ENCODE peak calls at places on chromosome 10, in seven cellular contexts. G is heart right ventricle; Q is naive thymus-derived CD4-positive, alpha-beta T cell; Z is neuronal stem cell; W is prostate gland; L is psoas muscle; T is stomach. C is an unnamed sample. For H3K4me1, the result is how much of the 10 kb centered on the place peaks cover.

GRCh38 chr10:78838141-78838540 is 230.6 kb upstream of the ZMIZ1 start:
- DNase-seq in T (no peak), W (no peak), Q (no peak), G (no peak), Z (no peak), L (no peak), C (no peak)

GRCh38 chr10:48589266-48589665 is 15.6 kb downstream of the ARHGAP22 start:
- DNase-seq in T (no peak), W (no peak), G (peak), Z (no peak), Q (no peak), L (no peak), C (no peak)

GRCh38 chr10:454860-455259 is 234.6 kb downstream of the DIP2C start:
- DNase-seq in Q (no peak), Z (no peak), G (no peak), W (peak), L (peak), T (peak), C (no peak)

GRCh38 chr10:95389982-95390381 is 99.2 kb upstream of the PDLIM1 start:
- DNase-seq in G (no peak), W (no peak), L (no peak), Q (no peak), T (no peak), Z (no peak), C (no peak)

GRCh38 chr10:108410231-108410630 is 1245.7 kb upstream of the SORCS1 start:
- DNase-seq in Q (no peak), G (no peak), T (no peak), L (no peak), W (no peak), Z (no peak), C (no peak)

GRCh38 chr10:128050937-128051336 is 75.3 kb downstream of the MKI67 start:
- DNase-seq in W (no peak), Z (no peak), T (no peak), G (no peak), L (no peak), Q (no peak), C (no peak)

GRCh38 chr10:29980084-29980483 is 79.3 kb downstream of the JCAD start:
- DNase-seq in G (peak), Q (no peak), Z (no peak), L (no peak), T (peak), W (no peak), C (no peak)

GRCh38 chr10:22268503-22268902 is 47.7 kb upstream of the COMMD3 start:
- DNase-seq in T (no peak), L (no peak), Q (no peak), Z (no peak), W (no peak), G (no peak), C (no peak)

GRCh38 chr10:6201511-6201975 is 1.2 kb upstream of the PFKFB3 start:
- DNase-seq in G (peak), T (peak), L (peak), Z (peak), Q (peak), W (peak), C (peak)

GRCh38 chr10:370222-370825 is 235.1 kb downstream of the ZMYND11 start:
- DNase-seq in Q (no peak), T (no peak), Z (no peak), G (no peak), L (no peak), W (no peak), C (no peak)

GRCh38 chr10:15381420-15381819 is 10.3 kb upstream of the FAM171A1 start:
- DNase-seq in T (no peak), W (no peak), Q (no peak), Z (no peak), L (no peak), G (no peak), C (no peak)

GRCh38 chr10:130766716-130767115 is 544.8 kb downstream of the TCERG1L start:
- DNase-seq in G (no peak), T (no peak), L (no peak), W (no peak), Q (no peak), Z (no peak), C (no peak)

GRCh38 chr10:17847586-17848296 is 38.6 kb downstream of the MRC1 start:
- DNase-seq in Q (no peak), T (no peak), W (no peak), Z (peak), G (no peak), L (no peak), C (no peak)

GRCh38 chr10:96960872-96961271 is 128.8 kb downstream of the LCOR start:
- DNase-seq in W (no peak), G (no peak), L (no peak), Z (no peak), Q (no peak), T (no peak), C (no peak)

GRCh38 chr10:123936426-123936825 is 44.8 kb upstream of the CPXM2 start:
- DNase-seq in Q (no peak), G (no peak), W (no peak), L (no peak), Z (no peak), T (no peak), C (no peak)

GRCh38 chr10:51422311-51423120 is 276.9 kb downstream of the CSTF2T start:
- DNase-seq in W (peak), Q (no peak), Z (no peak), T (peak), L (no peak), G (peak), C (no peak)

GRCh38 chr10:20485554-20485953 is 411.6 kb downstream of the NEBL start:
- DNase-seq in T (no peak), W (no peak), Z (no peak), Q (no peak), G (no peak), L (no peak), C (no peak)

GRCh38 chr10:43252785-43253341 is 14.0 kb downstream of the RASGEF1A start:
- DNase-seq in G (peak), L (peak), Z (no peak), Q (no peak), W (no peak), T (no peak), C (peak)

GRCh38 chr10:37816290-37816689 is 41.1 kb downstream of the ZNF248 start:
- DNase-seq in T (no peak), L (no peak), Q (no peak), G (no peak), Z (no peak), W (no peak), C (no peak)

GRCh38 chr10:7291487-7292113 is 119.2 kb downstream of the SFMBT2 start:
- DNase-seq in L (no peak), Z (no peak), Q (no peak), W (no peak), T (no peak), G (no peak), C (no peak)

GRCh38 chr10:70602665-70603438 is at the start of gene PRF1:
- DNase-seq in W (no peak), Z (no peak), G (no peak), T (peak), L (peak), Q (peak), C (peak)

GRCh38 chr10:43939389-43939938 is 290.8 kb upstream of the ZNF32 start:
- DNase-seq in W (no peak), T (no peak), L (no peak), G (no peak), Q (no peak), Z (no peak), C (no peak)

GRCh38 chr10:70578371-70578947 is 24.1 kb downstream of the PRF1 start:
- DNase-seq in T (no peak), W (no peak), Z (no peak), Q (peak), G (no peak), L (no peak), C (peak)

DNA sequence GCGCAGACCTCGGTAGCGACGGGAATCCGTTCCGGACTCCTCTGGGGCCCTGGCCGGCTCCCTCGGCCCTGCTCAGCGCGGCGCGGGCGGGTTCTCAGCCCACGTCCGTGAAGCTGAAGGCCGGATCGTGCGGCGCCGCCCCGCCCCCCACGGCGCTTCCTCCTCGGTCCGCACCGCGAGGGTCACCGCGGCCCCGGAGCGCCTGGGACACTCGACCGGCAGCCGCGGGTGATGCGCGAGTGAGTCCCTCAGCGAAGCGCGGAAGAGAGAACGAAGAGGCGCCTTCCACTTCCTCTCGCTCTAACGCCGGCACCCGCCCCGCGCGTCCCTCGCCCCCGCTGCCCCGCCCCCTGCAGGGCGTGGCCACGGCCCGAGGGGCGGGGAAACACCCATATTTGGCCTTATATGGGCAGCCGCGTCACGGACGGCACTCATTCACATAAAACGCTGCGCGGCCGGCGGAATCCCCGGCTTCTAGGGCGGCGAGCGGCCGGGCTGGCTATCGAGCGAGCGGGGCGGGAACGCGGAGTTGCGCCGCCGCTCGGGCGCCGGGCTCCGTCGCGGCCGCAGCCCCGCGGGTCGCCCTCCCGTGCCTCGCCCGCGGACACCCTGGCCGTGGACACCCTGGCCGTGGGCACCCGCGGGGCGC is at the start of gene DUSP5:
- DNase-seq in G (peak), L (peak), Z (peak), W (peak), T (peak), Q (peak), C (peak)
- H3K4me1 ChIP-seq in G (under half), L (under half), Z (under half), W (under half), T (under half), Q (under half), C (half or more)

GRCh38 chr10:103580011-103580410 is 86.5 kb downstream of the NEURL1 start:
- DNase-seq in T (no peak), W (no peak), L (peak), Q (no peak), Z (no peak), G (no peak), C (no peak)
- H3K4me3 ChIP-seq in T (no peak), W (no peak), L (peak), Q (no peak), Z (no peak), G (no peak), C (no peak)

DNA sequence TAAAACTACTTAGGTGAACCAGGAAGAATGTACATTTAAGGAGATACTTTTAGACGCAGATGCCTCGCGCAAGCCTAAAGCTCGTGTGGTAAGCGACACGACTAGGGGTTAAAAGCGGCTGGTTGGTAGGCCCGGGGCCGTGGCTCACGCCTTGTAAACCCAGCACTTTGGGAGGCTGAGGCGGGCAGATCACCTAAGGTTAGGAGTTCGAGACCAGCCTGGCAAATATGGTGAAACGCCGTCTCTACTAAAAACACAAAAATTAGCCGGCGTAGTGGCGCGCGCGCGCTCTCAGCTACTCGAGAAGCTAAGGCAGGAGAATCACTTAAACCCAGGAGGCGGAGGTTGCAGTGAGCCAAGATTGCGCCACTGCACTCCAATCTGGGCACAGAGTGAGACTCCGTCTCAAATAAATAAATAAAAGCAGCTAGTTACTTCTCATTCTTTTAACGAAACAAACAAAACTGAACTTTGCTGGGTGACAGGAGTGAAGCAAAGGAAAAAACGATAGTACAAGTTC is 879 bp downstream of the NUDT5 start:
- DNase-seq in G (peak), Q (peak), Z (no peak), W (peak), L (peak), T (peak), C (peak)
- H3K27ac ChIP-seq in G (peak), Q (peak), Z (no peak), W (peak), L (peak), T (peak), C (peak)

GRCh38 chr10:112964482-112964881 is 14.4 kb downstream of the TCF7L2 start:
- DNase-seq in Z (no peak), W (no peak), T (no peak), L (no peak), G (no peak), Q (no peak), C (no peak)

GRCh38 chr10:112961609-112962008 is 11.6 kb downstream of the TCF7L2 start:
- DNase-seq in Q (no peak), G (no peak), T (no peak), Z (no peak), L (no peak), W (no peak), C (no peak)

GRCh38 chr10:112966191-112966855 is 16.3 kb downstream of the TCF7L2 start:
- DNase-seq in G (no peak), L (no peak), W (no peak), Q (no peak), T (no peak), Z (no peak), C (no peak)

GRCh38 chr10:112962343-112962742 is 12.3 kb downstream of the TCF7L2 start:
- DNase-seq in G (no peak), Q (no peak), T (no peak), L (no peak), W (no peak), Z (no peak), C (no peak)

DNA sequence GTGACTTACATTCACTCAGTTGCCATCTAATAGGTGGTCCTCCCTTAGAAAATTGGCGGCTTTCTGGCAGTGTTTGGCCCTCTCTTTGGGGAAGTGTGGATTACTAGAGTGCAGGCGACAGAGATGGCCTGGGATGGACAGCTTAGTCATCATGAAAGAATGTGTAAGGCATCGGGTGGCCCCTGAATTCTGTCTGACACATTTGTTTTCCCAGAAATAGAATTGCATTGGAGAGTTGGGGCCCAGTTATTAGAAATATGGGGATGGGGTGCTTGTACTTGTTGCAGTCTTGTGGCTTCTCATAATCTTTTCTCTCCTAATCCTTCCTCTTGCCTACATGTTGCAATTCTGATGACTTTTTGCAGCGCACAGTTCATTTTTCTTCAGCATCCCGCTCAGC is 13.8 kb downstream of the TCF7L2 start:
- DNase-seq in Z (no peak), W (no peak), G (no peak), Q (no peak), T (no peak), L (no peak), C (no peak)
- H3K4me1 ChIP-seq in Z (under half), W (under half), G (under half), Q (under half), T (under half), L (under half), C (under half)

GRCh38 chr10:101216631-101217425 is 12.4 kb downstream of the LBX1 start:
- DNase-seq in W (no peak), L (no peak), Q (no peak), T (no peak), Z (no peak), G (no peak), C (no peak)
- H3K4me3 ChIP-seq in W (no peak), L (no peak), Q (no peak), T (peak), Z (no peak), G (peak), C (no peak)

DNA sequence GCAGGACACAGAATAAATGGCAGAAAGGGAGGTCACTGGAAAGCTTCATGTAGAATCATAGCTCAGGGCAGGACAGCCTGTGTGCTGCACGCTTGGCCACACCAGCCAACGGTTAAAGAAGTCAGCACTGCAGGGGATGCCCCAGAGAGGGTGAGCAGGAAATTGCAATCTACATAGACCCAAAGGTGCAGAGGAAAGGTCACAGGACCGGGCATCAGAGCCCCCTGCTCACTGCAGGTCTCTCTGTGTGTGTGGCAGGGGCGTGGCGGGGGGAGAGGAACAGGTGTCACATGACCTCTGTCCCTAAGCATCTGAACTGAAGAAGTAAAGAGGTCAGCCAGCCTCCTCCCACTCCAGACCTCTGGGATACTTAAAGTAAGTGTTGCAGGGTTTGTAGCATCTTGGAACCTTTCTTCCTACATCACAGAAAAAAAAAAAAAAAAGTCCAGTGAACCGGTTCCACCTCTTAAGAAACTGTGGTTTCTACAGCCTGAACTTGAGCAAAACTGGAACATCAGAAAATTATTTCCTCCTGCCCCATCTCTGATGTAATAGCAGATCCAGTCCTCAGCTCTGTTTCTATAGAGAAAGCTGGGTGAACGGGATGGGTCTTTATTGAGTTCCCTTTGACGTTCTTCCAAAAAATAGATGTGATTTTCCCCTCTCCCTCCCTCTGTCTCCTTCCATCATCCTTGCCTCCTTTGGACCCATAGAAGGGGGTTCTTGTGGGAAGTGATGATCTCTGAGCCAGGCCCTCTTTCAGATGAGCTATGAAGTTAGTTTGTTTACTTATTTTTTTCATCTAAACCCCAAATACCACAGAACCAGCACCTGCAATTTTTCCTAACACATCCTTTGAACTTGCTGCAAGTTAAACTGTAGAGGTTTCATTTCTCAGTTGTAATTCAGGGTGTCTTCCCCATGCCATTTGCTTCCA is 64.1 kb downstream of the RGS10 start:
- DNase-seq in T (no peak), W (no peak), G (no peak), Q (peak), Z (no peak), L (no peak), C (no peak)
- H3K27ac ChIP-seq in T (no peak), W (no peak), G (no peak), Q (no peak), Z (no peak), L (no peak), C (no peak)

GRCh38 chr10:102382871-102383270 is 12.6 kb upstream of the NFKB2 start:
- DNase-seq in G (no peak), Z (no peak), Q (no peak), L (no peak), W (no peak), T (no peak), C (no peak)
- H3K4me1 ChIP-seq in G (under half), Z (under half), Q (under half), L (under half), W (under half), T (under half), C (under half)

GRCh38 chr10:4385491-4385890 is 440.5 kb upstream of the AKR1E2 start:
- DNase-seq in L (no peak), Q (no peak), W (peak), G (no peak), T (no peak), Z (no peak), C (no peak)
- H3K4me3 ChIP-seq in L (no peak), Q (no peak), W (no peak), G (no peak), T (no peak), Z (no peak), C (no peak)

GRCh38 chr10:73759512-73760115 is 15.4 kb downstream of the SEC24C start:
- DNase-seq in G (no peak), W (no peak), T (peak), Q (no peak), Z (no peak), L (no peak), C (peak)
- H3K27ac ChIP-seq in G (no peak), W (no peak), T (peak), Q (peak), Z (no peak), L (no peak), C (peak)

GRCh38 chr10:26714816-26715487 is 17.5 kb downstream of the PDSS1 start:
- DNase-seq in W (no peak), T (no peak), Z (no peak), Q (no peak), L (no peak), G (no peak), C (no peak)

GRCh38 chr10:26711324-26711723 is 13.8 kb downstream of the PDSS1 start:
- DNase-seq in G (no peak), W (no peak), L (no peak), Q (no peak), Z (no peak), T (no peak), C (no peak)

GRCh38 chr10:26717476-26717875 is 20.0 kb downstream of the PDSS1 start:
- DNase-seq in Z (no peak), Q (no peak), L (no peak), G (no peak), W (no peak), T (no peak), C (no peak)

DNA sequence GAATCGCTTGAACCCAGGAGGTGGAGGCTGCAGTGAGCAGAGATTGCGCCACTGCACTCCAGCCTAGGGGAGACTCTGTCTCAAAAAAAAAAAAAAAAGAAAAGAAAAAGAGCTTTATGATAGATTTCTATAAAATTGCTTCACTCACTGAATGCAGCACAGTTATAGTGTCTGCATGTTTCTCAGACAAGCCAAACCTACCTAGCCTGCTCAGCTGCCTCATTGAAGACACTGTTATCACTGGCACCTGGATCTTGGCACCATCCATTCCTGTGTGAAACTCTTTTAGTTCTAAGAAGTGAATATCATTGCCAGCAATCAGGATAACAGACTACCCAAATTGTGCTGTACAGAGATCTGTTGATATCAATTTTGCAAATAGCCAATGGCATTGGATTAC is 16.9 kb downstream of the PDSS1 start:
- DNase-seq in Q (no peak), W (no peak), Z (no peak), L (no peak), T (no peak), G (no peak), C (no peak)
- H3K4me1 ChIP-seq in Q (under half), W (under half), Z (under half), L (under half), T (under half), G (under half), C (under half)